ENCODE peak calls at places on chromosomes 13 and 19, in nine cellular contexts. One of them, this sample, is unnamed.

GRCh38 chr13:70723732-70724131 is 615.5 kb upstream of the KLHL1 start:
- DNase-seq in NCI-H1048: no peak
- DNase-seq in fibroblast of pulmonary artery: peak; percentile 11
- DNase-seq in fibroblast of lung: peak; percentile 63
- DNase-seq in NCI-H460: peak; percentile 4
- DNase-seq in thoracic aorta: no peak
- DNase-seq in tibial artery: no peak
- DNase-seq in heart left ventricle: no peak
- DNase-seq in lower leg skin: no peak
- DNase-seq in this sample: no peak

GRCh38 chr13:92355213-92355612 is 871.4 kb upstream of the GPC6 start:
- DNase-seq in NCI-H1048: no peak
- DNase-seq in fibroblast of pulmonary artery: peak; percentile 74
- DNase-seq in fibroblast of lung: peak; percentile 76
- DNase-seq in NCI-H460: peak; percentile 7
- DNase-seq in thoracic aorta: no peak
- DNase-seq in tibial artery: no peak
- DNase-seq in heart left ventricle: no peak
- DNase-seq in lower leg skin: no peak
- DNase-seq in this sample: peak; percentile 7

GRCh38 chr19:48290341-48290922 is 20.6 kb downstream of the ZNF114 start:
- DNase-seq in NCI-H1048: no peak
- DNase-seq in fibroblast of pulmonary artery: peak; percentile 29
- DNase-seq in fibroblast of lung: peak; percentile 26
- DNase-seq in NCI-H460: peak; percentile 16
- DNase-seq in thoracic aorta: no peak
- DNase-seq in tibial artery: no peak
- DNase-seq in heart left ventricle: no peak
- DNase-seq in lower leg skin: no peak
- DNase-seq in this sample: peak; percentile 71

GRCh38 chr13:41130356-41130755 is 2.2 kb downstream of the KBTBD6 start:
- DNase-seq in NCI-H1048: no peak
- DNase-seq in fibroblast of pulmonary artery: no peak
- DNase-seq in fibroblast of lung: peak; percentile 26
- DNase-seq in NCI-H460: no peak
- DNase-seq in thoracic aorta: no peak
- DNase-seq in tibial artery: no peak
- DNase-seq in heart left ventricle: no peak
- DNase-seq in lower leg skin: no peak
- DNase-seq in this sample: no peak

GRCh38 chr13:72201726-72202125 is 334.7 kb upstream of the DACH1 start:
- DNase-seq in NCI-H1048: no peak
- DNase-seq in fibroblast of pulmonary artery: no peak
- DNase-seq in fibroblast of lung: no peak
- DNase-seq in NCI-H460: no peak
- DNase-seq in thoracic aorta: no peak
- DNase-seq in tibial artery: no peak
- DNase-seq in heart left ventricle: no peak
- DNase-seq in lower leg skin: no peak
- DNase-seq in this sample: no peak

GRCh38 chr13:98014766-98015165 is 61.3 kb downstream of the IPO5 start:
- DNase-seq in NCI-H1048: no peak
- DNase-seq in fibroblast of pulmonary artery: peak; percentile 92
- DNase-seq in fibroblast of lung: peak; percentile 87
- DNase-seq in NCI-H460: no peak
- DNase-seq in thoracic aorta: no peak
- DNase-seq in tibial artery: no peak
- DNase-seq in heart left ventricle: no peak
- DNase-seq in lower leg skin: no peak
- DNase-seq in this sample: no peak

GRCh38 chr19:1882786-1883692 is 2.3 kb downstream of the ABHD17A start:
- DNase-seq in NCI-H1048: no peak
- DNase-seq in fibroblast of pulmonary artery: no peak
- DNase-seq in fibroblast of lung: no peak
- DNase-seq in NCI-H460: no peak
- DNase-seq in thoracic aorta: no peak
- DNase-seq in tibial artery: no peak
- DNase-seq in heart left ventricle: no peak
- DNase-seq in lower leg skin: no peak
- DNase-seq in this sample: no peak

GRCh38 chr13:111853766-111854165 is 213.2 kb upstream of the SOX1 start:
- DNase-seq in NCI-H1048: no peak
- DNase-seq in fibroblast of pulmonary artery: no peak
- DNase-seq in fibroblast of lung: no peak
- DNase-seq in NCI-H460: no peak
- DNase-seq in thoracic aorta: no peak
- DNase-seq in tibial artery: peak; percentile 41
- DNase-seq in heart left ventricle: no peak
- DNase-seq in lower leg skin: no peak
- DNase-seq in this sample: no peak

GRCh38 chr13:60583911-60584753 is 187.1 kb downstream of the TDRD3 start:
- DNase-seq in NCI-H1048: no peak
- DNase-seq in fibroblast of pulmonary artery: peak; percentile 66
- DNase-seq in fibroblast of lung: peak; percentile 58
- DNase-seq in NCI-H460: peak; percentile 30
- DNase-seq in thoracic aorta: peak; percentile 5
- DNase-seq in tibial artery: no peak
- DNase-seq in heart left ventricle: no peak
- DNase-seq in lower leg skin: peak; percentile 87
- DNase-seq in this sample: peak; percentile 85

GRCh38 chr19:16328824-16329482 is 4.3 kb downstream of the KLF2 start:
- DNase-seq in NCI-H1048: no peak
- DNase-seq in fibroblast of pulmonary artery: peak; percentile 76
- DNase-seq in fibroblast of lung: no peak
- DNase-seq in NCI-H460: no peak
- DNase-seq in thoracic aorta: no peak
- DNase-seq in tibial artery: no peak
- DNase-seq in heart left ventricle: no peak
- DNase-seq in lower leg skin: no peak
- DNase-seq in this sample: no peak

GRCh38 chr13:80361883-80362327 is 21.0 kb upstream of the SPRY2 start:
- DNase-seq in NCI-H1048: no peak
- DNase-seq in fibroblast of pulmonary artery: no peak
- DNase-seq in fibroblast of lung: no peak
- DNase-seq in NCI-H460: no peak
- DNase-seq in thoracic aorta: no peak
- DNase-seq in tibial artery: no peak
- DNase-seq in heart left ventricle: no peak
- DNase-seq in lower leg skin: no peak
- DNase-seq in this sample: no peak

GRCh38 chr13:23750383-23751121 is 138.6 kb downstream of the MIPEP start:
- DNase-seq in NCI-H1048: no peak
- DNase-seq in fibroblast of pulmonary artery: peak; percentile 63
- DNase-seq in fibroblast of lung: no peak
- DNase-seq in NCI-H460: no peak
- DNase-seq in thoracic aorta: no peak
- DNase-seq in tibial artery: no peak
- DNase-seq in heart left ventricle: no peak
- DNase-seq in lower leg skin: no peak
- DNase-seq in this sample: no peak

GRCh38 chr19:34452671-34453253 is 24.6 kb downstream of the UBA2 start:
- DNase-seq in NCI-H1048: no peak
- DNase-seq in fibroblast of pulmonary artery: no peak
- DNase-seq in fibroblast of lung: peak; percentile 9
- DNase-seq in NCI-H460: no peak
- DNase-seq in thoracic aorta: no peak
- DNase-seq in tibial artery: no peak
- DNase-seq in heart left ventricle: no peak
- DNase-seq in lower leg skin: no peak
- DNase-seq in this sample: no peak

GRCh38 chr19:10001899-10002298 is 8.4 kb downstream of the COL5A3 start:
- DNase-seq in NCI-H1048: no peak
- DNase-seq in fibroblast of pulmonary artery: peak; percentile 20
- DNase-seq in fibroblast of lung: peak; percentile 17
- DNase-seq in NCI-H460: no peak
- DNase-seq in thoracic aorta: no peak
- DNase-seq in tibial artery: no peak
- DNase-seq in heart left ventricle: peak; percentile 73
- DNase-seq in lower leg skin: no peak
- DNase-seq in this sample: no peak

GRCh38 chr13:48448963-48449614 is 36.2 kb upstream of the LPAR6 start:
- DNase-seq in NCI-H1048: no peak
- DNase-seq in fibroblast of pulmonary artery: peak; percentile 89
- DNase-seq in fibroblast of lung: peak; percentile 85
- DNase-seq in NCI-H460: no peak
- DNase-seq in thoracic aorta: no peak
- DNase-seq in tibial artery: no peak
- DNase-seq in heart left ventricle: no peak
- DNase-seq in lower leg skin: no peak
- DNase-seq in this sample: no peak

GRCh38 chr19:41575998-41576397 is at the start of gene CEACAM21:
- DNase-seq in NCI-H1048: no peak
- DNase-seq in fibroblast of pulmonary artery: no peak
- DNase-seq in fibroblast of lung: no peak
- DNase-seq in NCI-H460: no peak
- DNase-seq in thoracic aorta: no peak
- DNase-seq in tibial artery: no peak
- DNase-seq in heart left ventricle: peak; percentile 64
- DNase-seq in lower leg skin: no peak
- DNase-seq in this sample: no peak

GRCh38 chr19:10553943-10554381 is 10.3 kb downstream of the ATG4D start:
- DNase-seq in NCI-H1048: no peak
- DNase-seq in fibroblast of pulmonary artery: no peak
- DNase-seq in fibroblast of lung: no peak
- DNase-seq in NCI-H460: no peak
- DNase-seq in thoracic aorta: no peak
- DNase-seq in tibial artery: no peak
- DNase-seq in heart left ventricle: no peak
- DNase-seq in lower leg skin: no peak
- DNase-seq in this sample: no peak

GRCh38 chr19:48102870-48103751 is 7.5 kb downstream of the PLA2G4C start:
- DNase-seq in NCI-H1048: no peak
- DNase-seq in fibroblast of pulmonary artery: peak; percentile 68
- DNase-seq in fibroblast of lung: peak; percentile 35
- DNase-seq in NCI-H460: peak; percentile 26
- DNase-seq in thoracic aorta: no peak
- DNase-seq in tibial artery: no peak
- DNase-seq in heart left ventricle: no peak
- DNase-seq in lower leg skin: no peak
- DNase-seq in this sample: no peak

GRCh38 chr19:11033251-11033650 is 56.0 kb upstream of the LDLR start:
- DNase-seq in NCI-H1048: no peak
- DNase-seq in fibroblast of pulmonary artery: no peak
- DNase-seq in fibroblast of lung: no peak
- DNase-seq in NCI-H460: no peak
- DNase-seq in thoracic aorta: no peak
- DNase-seq in tibial artery: no peak
- DNase-seq in heart left ventricle: no peak
- DNase-seq in lower leg skin: no peak
- DNase-seq in this sample: no peak

GRCh38 chr13:112908342-112908741 is 60.7 kb upstream of the MCF2L start:
- DNase-seq in NCI-H1048: no peak
- DNase-seq in fibroblast of pulmonary artery: no peak
- DNase-seq in fibroblast of lung: no peak
- DNase-seq in NCI-H460: no peak
- DNase-seq in thoracic aorta: no peak
- DNase-seq in tibial artery: no peak
- DNase-seq in heart left ventricle: no peak
- DNase-seq in lower leg skin: peak; percentile 6
- DNase-seq in this sample: no peak

GRCh38 chr19:24140099-24140498 is 53.1 kb downstream of the ZNF254 start:
- DNase-seq in NCI-H1048: no peak
- DNase-seq in fibroblast of pulmonary artery: peak; percentile 95
- DNase-seq in fibroblast of lung: peak; percentile 75
- DNase-seq in NCI-H460: no peak
- DNase-seq in thoracic aorta: no peak
- DNase-seq in tibial artery: no peak
- DNase-seq in heart left ventricle: no peak
- DNase-seq in lower leg skin: no peak
- DNase-seq in this sample: no peak

GRCh38 chr13:20231839-20232555 is at the start of gene GJB6:
- DNase-seq in NCI-H1048: no peak
- DNase-seq in fibroblast of pulmonary artery: no peak
- DNase-seq in fibroblast of lung: no peak
- DNase-seq in NCI-H460: no peak
- DNase-seq in thoracic aorta: no peak
- DNase-seq in tibial artery: no peak
- DNase-seq in heart left ventricle: no peak
- DNase-seq in lower leg skin: no peak
- DNase-seq in this sample: no peak

GRCh38 chr19:12647490-12648071 is 19.0 kb downstream of the MAN2B1 start:
- DNase-seq in NCI-H1048: peak; percentile 59
- DNase-seq in fibroblast of pulmonary artery: peak; percentile 46
- DNase-seq in fibroblast of lung: peak; percentile 19
- DNase-seq in NCI-H460: no peak
- DNase-seq in thoracic aorta: no peak
- DNase-seq in tibial artery: peak; percentile 77
- DNase-seq in heart left ventricle: peak; percentile 77
- DNase-seq in lower leg skin: no peak
- DNase-seq in this sample: no peak

GRCh38 chr19:36245210-36246005 is 30.5 kb downstream of the ZNF146 start:
- DNase-seq in NCI-H1048: no peak
- DNase-seq in fibroblast of pulmonary artery: no peak
- DNase-seq in fibroblast of lung: peak; percentile 28
- DNase-seq in NCI-H460: no peak
- DNase-seq in thoracic aorta: no peak
- DNase-seq in tibial artery: no peak
- DNase-seq in heart left ventricle: no peak
- DNase-seq in lower leg skin: no peak
- DNase-seq in this sample: peak; percentile 82

GRCh38 chr13:99689955-99690354 is 188.7 kb downstream of the TM9SF2 start:
- DNase-seq in NCI-H1048: no peak
- DNase-seq in fibroblast of pulmonary artery: no peak
- DNase-seq in fibroblast of lung: no peak
- DNase-seq in NCI-H460: no peak
- DNase-seq in thoracic aorta: no peak
- DNase-seq in tibial artery: no peak
- DNase-seq in heart left ventricle: no peak
- DNase-seq in lower leg skin: no peak
- DNase-seq in this sample: no peak

GRCh38 chr19:49150106-49150943 is 4.9 kb downstream of the HRC start:
- DNase-seq in NCI-H1048: peak; percentile 63
- DNase-seq in fibroblast of pulmonary artery: peak; percentile 72
- DNase-seq in fibroblast of lung: peak; percentile 75
- DNase-seq in NCI-H460: peak; percentile 64
- DNase-seq in thoracic aorta: no peak
- DNase-seq in tibial artery: peak; percentile 90
- DNase-seq in heart left ventricle: peak; percentile 88
- DNase-seq in lower leg skin: peak; percentile 96
- DNase-seq in this sample: no peak

GRCh38 chr19:6868341-6868740 is 19.0 kb upstream of the ADGRE1 start:
- DNase-seq in NCI-H1048: no peak
- DNase-seq in fibroblast of pulmonary artery: peak; percentile 3
- DNase-seq in fibroblast of lung: no peak
- DNase-seq in NCI-H460: no peak
- DNase-seq in thoracic aorta: no peak
- DNase-seq in tibial artery: no peak
- DNase-seq in heart left ventricle: no peak
- DNase-seq in lower leg skin: peak; percentile 75
- DNase-seq in this sample: no peak

GRCh38 chr19:7255119-7255518 is 39.1 kb downstream of the INSR start:
- DNase-seq in NCI-H1048: no peak
- DNase-seq in fibroblast of pulmonary artery: no peak
- DNase-seq in fibroblast of lung: no peak
- DNase-seq in NCI-H460: no peak
- DNase-seq in thoracic aorta: no peak
- DNase-seq in tibial artery: no peak
- DNase-seq in heart left ventricle: no peak
- DNase-seq in lower leg skin: no peak
- DNase-seq in this sample: no peak

GRCh38 chr19:45223879-45224278 is 21.3 kb downstream of the EXOC3L2 start:
- DNase-seq in NCI-H1048: no peak
- DNase-seq in fibroblast of pulmonary artery: no peak
- DNase-seq in fibroblast of lung: no peak
- DNase-seq in NCI-H460: no peak
- DNase-seq in thoracic aorta: no peak
- DNase-seq in tibial artery: no peak
- DNase-seq in heart left ventricle: no peak
- DNase-seq in lower leg skin: no peak
- DNase-seq in this sample: no peak

GRCh38 chr19:49261602-49262001 is 63.4 kb downstream of the SLC6A16 start:
- DNase-seq in NCI-H1048: no peak
- DNase-seq in fibroblast of pulmonary artery: peak; percentile 18
- DNase-seq in fibroblast of lung: no peak
- DNase-seq in NCI-H460: no peak
- DNase-seq in thoracic aorta: no peak
- DNase-seq in tibial artery: no peak
- DNase-seq in heart left ventricle: no peak
- DNase-seq in lower leg skin: no peak
- DNase-seq in this sample: no peak

GRCh38 chr19:10471909-10472308 is 31.2 kb downstream of the KEAP1 start:
- DNase-seq in NCI-H1048: no peak
- DNase-seq in fibroblast of pulmonary artery: peak; percentile 64
- DNase-seq in fibroblast of lung: peak; percentile 56
- DNase-seq in NCI-H460: peak; percentile 30
- DNase-seq in thoracic aorta: no peak
- DNase-seq in tibial artery: no peak
- DNase-seq in heart left ventricle: no peak
- DNase-seq in lower leg skin: no peak
- DNase-seq in this sample: no peak

This sample was measured in iPS DF 19.7.